ENCODE peak calls at places on chromosomes 16 and 17, in five cellular contexts. One of them, this sample, is unnamed.

GRCh38 chr16:53672461-53672860 is 31.2 kb downstream of the RPGRIP1L start:
- DNase-seq in H9: no peak
- DNase-seq in endothelial cell of umbilical vein: no peak
- DNase-seq in transverse colon: no peak
- DNase-seq in lower lobe of right lung: no peak
- DNase-seq in this sample: no peak

GRCh38 chr17:72515291-72516065 is 394.7 kb downstream of the SOX9 start:
- DNase-seq in H9: no peak
- DNase-seq in endothelial cell of umbilical vein: no peak
- DNase-seq in transverse colon: no peak
- DNase-seq in lower lobe of right lung: no peak
- DNase-seq in this sample: no peak

GRCh38 chr17:40168262-40168832 is 8.9 kb upstream of the RAPGEFL1 start:
- DNase-seq in endothelial cell of umbilical vein: peak
- DNase-seq in H9: peak
- DNase-seq in transverse colon: no peak
- DNase-seq in lower lobe of right lung: no peak
- DNase-seq in this sample: no peak

GRCh38 chr17:43880420-43880991 is 26.8 kb downstream of the MPP2 start:
- DNase-seq in endothelial cell of umbilical vein: peak
- DNase-seq in lower lobe of right lung: peak
- DNase-seq in H9: peak
- DNase-seq in transverse colon: peak
- DNase-seq in this sample: no peak

GRCh38 chr16:49750341-49751011 is 105.4 kb downstream of the ZNF423 start:
- DNase-seq in transverse colon: no peak
- DNase-seq in lower lobe of right lung: no peak
- DNase-seq in endothelial cell of umbilical vein: no peak
- DNase-seq in H9: no peak
- DNase-seq in this sample: no peak

GRCh38 chr17:39614545-39615157 is 6.9 kb upstream of the NEUROD2 start:
- DNase-seq in transverse colon: no peak
- DNase-seq in lower lobe of right lung: no peak
- DNase-seq in endothelial cell of umbilical vein: no peak
- DNase-seq in H9: no peak
- DNase-seq in this sample: no peak

GRCh38 chr16:89115216-89115949 is 21.7 kb downstream of the ACSF3 start:
- DNase-seq in H9: no peak
- DNase-seq in lower lobe of right lung: peak
- DNase-seq in endothelial cell of umbilical vein: peak
- DNase-seq in transverse colon: peak
- DNase-seq in this sample: no peak

GRCh38 chr16:21260870-21261791 is 17.0 kb downstream of the CRYM start:
- DNase-seq in endothelial cell of umbilical vein: peak
- DNase-seq in lower lobe of right lung: no peak
- DNase-seq in transverse colon: peak
- DNase-seq in H9: no peak
- DNase-seq in this sample: peak

GRCh38 chr16:86924537-86924936 is 346.2 kb downstream of the FOXL1 start:
- DNase-seq in transverse colon: no peak
- DNase-seq in endothelial cell of umbilical vein: peak
- DNase-seq in lower lobe of right lung: no peak
- DNase-seq in H9: no peak
- DNase-seq in this sample: no peak

GRCh38 chr17:9298135-9298534 is 276.8 kb downstream of the NTN1 start:
- DNase-seq in endothelial cell of umbilical vein: no peak
- DNase-seq in H9: no peak
- DNase-seq in lower lobe of right lung: no peak
- DNase-seq in transverse colon: peak
- DNase-seq in this sample: no peak

GRCh38 chr17:36731806-36732205 is 130.4 kb downstream of the MRM1 start:
- DNase-seq in lower lobe of right lung: no peak
- DNase-seq in endothelial cell of umbilical vein: no peak
- DNase-seq in H9: peak
- DNase-seq in transverse colon: no peak
- DNase-seq in this sample: no peak

GRCh38 chr17:36731091-36731490 is 129.7 kb downstream of the MRM1 start:
- DNase-seq in endothelial cell of umbilical vein: no peak
- DNase-seq in lower lobe of right lung: no peak
- DNase-seq in H9: no peak
- DNase-seq in transverse colon: peak
- DNase-seq in this sample: no peak

GRCh38 chr17:36730095-36730808 is 128.9 kb downstream of the MRM1 start:
- DNase-seq in transverse colon: no peak
- DNase-seq in lower lobe of right lung: no peak
- DNase-seq in H9: no peak
- DNase-seq in endothelial cell of umbilical vein: no peak
- DNase-seq in this sample: no peak

GRCh38 chr17:36728030-36728991 is 126.9 kb downstream of the MRM1 start:
- DNase-seq in endothelial cell of umbilical vein: no peak
- DNase-seq in transverse colon: no peak
- DNase-seq in lower lobe of right lung: no peak
- DNase-seq in H9: no peak
- DNase-seq in this sample: no peak

GRCh38 chr17:36732351-36732750 is 131.0 kb downstream of the MRM1 start:
- DNase-seq in transverse colon: no peak
- DNase-seq in lower lobe of right lung: no peak
- DNase-seq in endothelial cell of umbilical vein: no peak
- DNase-seq in H9: no peak
- DNase-seq in this sample: no peak
- H3K27ac ChIP-seq in transverse colon: no peak
- H3K27ac ChIP-seq in lower lobe of right lung: no peak
- H3K27ac ChIP-seq in endothelial cell of umbilical vein: no peak
- H3K27ac ChIP-seq in H9: no peak
- H3K27ac ChIP-seq in this sample: no peak

DNA sequence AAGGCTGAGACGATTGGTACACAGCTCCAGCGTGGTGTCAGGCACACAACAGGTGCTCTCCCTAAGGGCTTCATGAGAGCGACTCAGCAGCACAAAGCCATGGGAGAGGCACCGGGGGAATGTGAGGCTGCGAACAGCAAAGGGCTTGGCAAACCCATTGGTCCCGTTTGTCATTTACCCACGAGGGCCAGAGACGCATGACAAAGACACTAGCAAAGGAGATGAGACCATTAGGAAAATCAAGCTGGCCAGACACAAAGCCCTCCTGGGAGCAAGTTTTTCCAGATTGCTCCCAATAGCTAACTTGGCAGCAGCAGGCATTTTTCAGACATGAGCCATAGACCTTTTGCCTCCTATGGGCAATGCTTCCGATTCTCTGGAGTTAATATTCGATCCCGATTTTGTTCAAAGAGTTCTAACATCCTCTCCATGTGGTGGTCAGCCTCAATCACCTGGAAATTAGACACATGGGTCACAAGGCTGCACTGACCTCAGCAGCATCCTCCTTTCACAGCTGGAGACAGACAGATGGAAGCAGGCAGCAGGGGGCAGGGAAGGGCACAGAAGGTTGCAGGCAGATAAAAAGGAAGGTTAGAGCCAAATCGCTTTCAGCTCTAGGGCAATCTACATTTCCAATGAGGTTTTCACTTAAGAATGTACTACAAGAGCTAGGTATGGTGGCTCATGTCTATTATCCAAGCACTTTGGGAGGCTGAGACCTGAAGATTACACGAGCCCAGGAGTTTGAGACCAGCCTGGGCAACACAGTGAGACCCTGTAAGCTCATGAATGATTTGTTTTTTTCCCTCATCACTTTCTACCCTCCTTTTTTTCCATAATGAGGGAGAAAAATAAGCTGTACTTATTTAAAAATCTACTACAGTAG is 38.1 kb downstream of the TK2 start:
- DNase-seq in H9: peak
- DNase-seq in transverse colon: no peak
- DNase-seq in lower lobe of right lung: no peak
- DNase-seq in endothelial cell of umbilical vein: peak
- DNase-seq in this sample: peak
- H3K27ac ChIP-seq in H9: no peak
- H3K27ac ChIP-seq in transverse colon: peak
- H3K27ac ChIP-seq in lower lobe of right lung: peak
- H3K27ac ChIP-seq in endothelial cell of umbilical vein: peak
- H3K27ac ChIP-seq in this sample: peak

GRCh38 chr16:30816769-30817168 is 29.8 kb upstream of the ZNF629 start:
- DNase-seq in H9: no peak
- DNase-seq in endothelial cell of umbilical vein: no peak
- DNase-seq in transverse colon: no peak
- DNase-seq in lower lobe of right lung: no peak
- DNase-seq in this sample: no peak
- H3K27ac ChIP-seq in H9: no peak
- H3K27ac ChIP-seq in endothelial cell of umbilical vein: no peak
- H3K27ac ChIP-seq in transverse colon: no peak
- H3K27ac ChIP-seq in lower lobe of right lung: no peak
- H3K27ac ChIP-seq in this sample: no peak

GRCh38 chr17:58515286-58515685 is 848 bp upstream of the MTMR4 start:
- DNase-seq in transverse colon: no peak
- DNase-seq in endothelial cell of umbilical vein: no peak
- DNase-seq in H9: no peak
- DNase-seq in lower lobe of right lung: no peak
- DNase-seq in this sample: no peak

GRCh38 chr17:58517928-58518609 is 3.6 kb upstream of the MTMR4 start:
- DNase-seq in lower lobe of right lung: peak
- DNase-seq in endothelial cell of umbilical vein: peak
- DNase-seq in H9: peak
- DNase-seq in transverse colon: peak
- DNase-seq in this sample: peak

GRCh38 chr17:58517378-58517927 is 3.0 kb upstream of the MTMR4 start:
- DNase-seq in lower lobe of right lung: no peak
- DNase-seq in H9: no peak
- DNase-seq in transverse colon: no peak
- DNase-seq in endothelial cell of umbilical vein: no peak
- DNase-seq in this sample: no peak

GRCh38 chr17:58514795-58515157 is 338 bp upstream of the MTMR4 start:
- DNase-seq in H9: no peak
- DNase-seq in lower lobe of right lung: no peak
- DNase-seq in endothelial cell of umbilical vein: no peak
- DNase-seq in transverse colon: no peak
- DNase-seq in this sample: no peak

DNA sequence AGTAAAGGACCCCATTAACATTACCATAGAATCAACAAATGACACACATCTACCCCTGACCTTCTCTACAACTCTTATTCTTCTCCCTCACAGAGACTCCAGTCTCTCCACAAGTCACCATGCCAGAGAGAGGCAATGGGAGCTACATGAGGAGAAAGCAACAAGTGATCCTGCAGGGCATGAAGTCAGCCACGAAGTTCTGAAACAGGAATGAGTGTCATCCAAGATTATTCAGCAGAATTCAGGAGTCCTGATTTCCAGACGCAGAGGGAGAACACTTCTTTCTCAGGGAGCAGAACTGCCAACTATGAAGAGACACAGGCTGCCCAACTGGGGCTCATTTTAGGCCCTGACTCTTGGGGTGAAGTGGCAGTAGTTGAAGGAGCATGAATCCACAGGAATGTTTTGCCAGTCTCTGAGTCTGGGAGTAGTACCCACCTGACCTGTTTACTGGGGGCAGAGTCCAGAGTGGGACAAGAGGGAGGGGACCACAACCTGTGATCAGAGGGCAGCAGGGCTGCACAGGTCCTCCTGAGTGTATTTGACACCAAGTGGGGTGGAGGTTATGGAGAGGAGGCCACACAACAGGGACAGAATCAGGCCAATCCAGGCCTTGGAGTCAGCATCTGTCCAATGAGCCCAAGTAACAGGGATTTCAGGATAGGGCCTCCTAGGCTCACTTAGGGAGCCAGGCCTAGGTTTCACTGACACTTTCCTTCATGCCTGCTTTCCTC is 2.4 kb upstream of the MTMR4 start:
- DNase-seq in H9: no peak
- DNase-seq in endothelial cell of umbilical vein: no peak
- DNase-seq in lower lobe of right lung: no peak
- DNase-seq in transverse colon: peak
- DNase-seq in this sample: no peak
- H3K27ac ChIP-seq in H9: peak
- H3K27ac ChIP-seq in endothelial cell of umbilical vein: peak
- H3K27ac ChIP-seq in lower lobe of right lung: peak
- H3K27ac ChIP-seq in transverse colon: peak
- H3K27ac ChIP-seq in this sample: peak

GRCh38 chr17:28818705-28819295 is 23.8 kb downstream of the FAM222B start:
- DNase-seq in lower lobe of right lung: no peak
- DNase-seq in transverse colon: no peak
- DNase-seq in endothelial cell of umbilical vein: no peak
- DNase-seq in H9: no peak
- DNase-seq in this sample: no peak
- H3K27ac ChIP-seq in lower lobe of right lung: no peak
- H3K27ac ChIP-seq in transverse colon: no peak
- H3K27ac ChIP-seq in endothelial cell of umbilical vein: no peak
- H3K27ac ChIP-seq in H9: no peak
- H3K27ac ChIP-seq in this sample: no peak

GRCh38 chr17:64061157-64061898 is 40.9 kb upstream of the ICAM2 start:
- DNase-seq in lower lobe of right lung: no peak
- DNase-seq in transverse colon: no peak
- DNase-seq in H9: no peak
- DNase-seq in endothelial cell of umbilical vein: peak
- DNase-seq in this sample: peak
- H3K27ac ChIP-seq in lower lobe of right lung: no peak
- H3K27ac ChIP-seq in transverse colon: no peak
- H3K27ac ChIP-seq in H9: no peak
- H3K27ac ChIP-seq in endothelial cell of umbilical vein: peak
- H3K27ac ChIP-seq in this sample: peak

GRCh38 chr17:41647038-41647813 is 22.9 kb upstream of the KRT17 start:
- DNase-seq in transverse colon: no peak
- DNase-seq in lower lobe of right lung: no peak
- DNase-seq in endothelial cell of umbilical vein: no peak
- DNase-seq in H9: no peak
- DNase-seq in this sample: no peak
- H3K27ac ChIP-seq in transverse colon: no peak
- H3K27ac ChIP-seq in lower lobe of right lung: no peak
- H3K27ac ChIP-seq in endothelial cell of umbilical vein: no peak
- H3K27ac ChIP-seq in H9: no peak
- H3K27ac ChIP-seq in this sample: peak

DNA sequence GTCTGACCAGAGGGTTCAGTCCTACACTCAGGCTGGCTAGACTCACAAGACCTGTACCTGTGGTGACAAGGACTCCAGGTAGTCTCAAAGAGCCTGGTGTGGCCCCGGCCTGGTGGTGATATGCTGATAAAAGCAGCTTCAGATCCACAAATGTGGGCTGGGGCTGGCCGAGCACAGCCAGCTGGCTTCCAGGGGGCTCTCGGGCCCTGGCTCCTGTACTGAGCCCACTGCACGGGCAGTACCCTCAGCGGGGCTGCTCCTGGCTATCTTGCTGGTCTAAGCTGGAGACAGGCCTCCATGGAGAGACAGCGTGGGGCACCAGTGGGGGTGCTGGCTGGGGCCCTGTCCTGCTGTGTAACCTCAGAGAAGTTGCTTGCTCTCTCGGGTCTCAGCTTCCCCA is 4.3 kb downstream of the SMIM5 start:
- DNase-seq in transverse colon: no peak
- DNase-seq in lower lobe of right lung: peak
- DNase-seq in endothelial cell of umbilical vein: no peak
- DNase-seq in H9: no peak
- DNase-seq in this sample: no peak
- H3K27ac ChIP-seq in transverse colon: no peak
- H3K27ac ChIP-seq in lower lobe of right lung: no peak
- H3K27ac ChIP-seq in endothelial cell of umbilical vein: no peak
- H3K27ac ChIP-seq in H9: no peak
- H3K27ac ChIP-seq in this sample: no peak